ENCODE peak calls at places on chromosomes 4 and X, in ten cellular contexts. M is cardiac fibroblast, D is tibial nerve, U is suprapubic skin, V is AG09319, Z is nephron progenitor cell, H is SK-N-SH, O is fibroblast of the aortic adventitia, L is breast epithelium, B is heart right ventricle. W is an unnamed sample.

GRCh38 chr4:7800410-7800809 is 139.3 kb downstream of the AFAP1 start:
- DNase-seq in U (peak), B (no peak), D (no peak), H (no peak), M (no peak), O (no peak), L (no peak), V (no peak), Z (no peak), W (no peak)

GRCh38 chr4:167415461-167415860 is 181.2 kb upstream of the SPOCK3 start:
- DNase-seq in O (no peak), M (no peak), H (no peak), U (no peak), V (no peak), D (no peak), L (no peak), B (no peak), Z (no peak), W (no peak)

GRCh38 chr4:184819786-184820185 is 6.0 kb downstream of the ACSL1 start:
- DNase-seq in U (no peak), Z (no peak), L (no peak), M (no peak), H (no peak), D (no peak), O (no peak), V (no peak), B (no peak), W (no peak)

GRCh38 chrX:106874075-106874474 is 29.1 kb downstream of the RIPPLY1 start:
- DNase-seq in H (peak), Z (no peak), D (no peak), O (peak), U (no peak), M (peak), V (no peak), L (no peak), B (no peak), W (no peak)

GRCh38 chrX:30659421-30659820 is 6.2 kb downstream of the GK start:
- DNase-seq in Z (no peak), B (no peak), O (peak), M (peak), U (no peak), L (no peak), H (no peak), D (no peak), V (no peak), W (no peak)

GRCh38 chrX:107563851-107564250 is 64.5 kb upstream of the PRPS1 start:
- DNase-seq in O (no peak), Z (no peak), D (no peak), H (no peak), B (no peak), M (no peak), L (no peak), V (no peak), U (no peak), W (no peak)

GRCh38 chr4:37763164-37763444 is 63.4 kb upstream of the PGM2 start:
- DNase-seq in Z (no peak), O (no peak), B (no peak), L (no peak), V (no peak), M (no peak), H (no peak), U (no peak), D (no peak), W (no peak)

GRCh38 chr4:52369649-52370048 is 289.5 kb downstream of the USP46 start:
- DNase-seq in H (peak), V (no peak), Z (no peak), O (no peak), L (no peak), D (no peak), B (no peak), U (no peak), M (no peak), W (no peak)

GRCh38 chrX:130173190-130173895 is 1.6 kb downstream of the RAB33A start:
- DNase-seq in B (peak), M (peak), V (peak), D (no peak), O (peak), L (no peak), U (no peak), H (no peak), Z (no peak), W (no peak)

GRCh38 chr4:53916431-53916889 is 147.9 kb downstream of the CHIC2 start:
- DNase-seq in U (no peak), D (no peak), H (no peak), L (no peak), Z (no peak), V (no peak), M (peak), O (peak), B (no peak), W (no peak)

GRCh38 chr4:158667651-158668198 is 4.0 kb downstream of the C4orf46 start:
- DNase-seq in B (no peak), H (peak), O (peak), D (no peak), Z (peak), V (no peak), M (peak), U (no peak), L (no peak), W (no peak)

GRCh38 chrX:68754406-68754805 is 74.4 kb upstream of the EFNB1 start:
- DNase-seq in D (no peak), L (no peak), U (no peak), M (no peak), O (no peak), B (no peak), H (no peak), V (no peak), Z (no peak), W (no peak)

GRCh38 chrX:144006811-144007210 is 122.9 kb downstream of the UBE2NL start:
- DNase-seq in H (no peak), D (no peak), L (no peak), M (peak), U (no peak), B (no peak), V (no peak), O (peak), Z (no peak), W (no peak)

GRCh38 chr4:14871676-14872430 is 130.4 kb upstream of the CPEB2 start:
- DNase-seq in U (no peak), V (no peak), H (no peak), M (no peak), D (no peak), O (peak), L (no peak), Z (peak), B (no peak), W (no peak)
- TF ChIP-seq CTCF in U (no peak), V (peak), H (peak), M (peak), D (no peak), O (no peak), L (no peak), Z (peak), B (peak), W (peak)

DNA sequence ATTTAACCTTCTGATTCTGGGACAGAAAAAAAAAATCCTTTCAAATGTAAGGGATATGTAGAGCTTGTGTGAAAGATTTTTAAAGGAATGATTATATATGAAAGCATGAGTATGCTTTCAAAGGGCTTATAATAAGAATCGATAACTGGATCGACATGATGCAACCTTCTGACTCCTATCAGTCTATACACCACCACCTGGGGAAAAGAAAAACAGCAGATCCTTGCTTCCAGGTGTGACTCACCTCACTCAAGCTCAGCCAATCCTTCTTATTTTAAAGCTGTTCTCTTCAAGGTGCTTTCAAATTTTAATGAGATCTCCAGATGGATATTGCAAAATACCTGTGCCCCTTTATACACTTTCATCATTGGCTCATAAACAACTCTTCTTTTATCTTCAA is 102.1 kb upstream of the EDNRA start:
- DNase-seq in O (no peak), M (no peak), B (no peak), V (no peak), H (no peak), D (no peak), Z (no peak), U (no peak), L (no peak), W (no peak)
- TF ChIP-seq CTCF in O (no peak), M (no peak), B (no peak), V (no peak), H (no peak), D (no peak), Z (no peak), U (no peak), L (no peak), W (no peak)

DNA sequence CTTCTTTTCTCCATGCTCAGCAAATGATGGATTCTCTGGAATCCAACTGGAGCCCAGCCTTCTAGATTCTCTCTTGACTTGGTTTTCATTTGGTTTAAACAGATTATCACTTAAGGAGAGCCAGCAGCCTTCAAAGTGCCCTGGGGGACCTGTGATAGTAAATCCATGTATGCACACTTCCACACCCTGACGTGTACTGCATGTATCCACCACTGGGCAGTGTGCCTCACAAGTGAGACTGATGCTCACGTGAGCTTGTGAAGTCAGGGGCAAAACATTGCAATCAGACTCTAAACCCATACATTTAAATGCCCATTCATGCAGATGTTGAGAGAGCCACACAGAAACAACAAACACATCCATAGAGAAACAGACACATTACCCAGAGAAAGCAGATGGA is 28.0 kb upstream of the SETD7 start:
- DNase-seq in Z (no peak), L (no peak), D (no peak), V (no peak), M (no peak), H (no peak), U (no peak), O (no peak), B (no peak), W (no peak)
- TF ChIP-seq CTCF in Z (no peak), L (no peak), D (no peak), V (no peak), M (no peak), H (no peak), U (no peak), O (peak), B (no peak), W (no peak)

GRCh38 chr4:67122029-67122428 is 423.3 kb downstream of the CENPC start:
- DNase-seq in D (no peak), U (no peak), V (no peak), H (no peak), O (no peak), M (peak), L (no peak), Z (no peak), B (no peak), W (no peak)
- TF ChIP-seq CTCF in D (no peak), U (no peak), V (no peak), H (peak), O (peak), M (peak), L (no peak), Z (peak), B (no peak), W (peak)

GRCh38 chrX:49153467-49153866 is 9.1 kb upstream of the MAGIX start:
- DNase-seq in U (no peak), D (no peak), Z (no peak), H (no peak), M (no peak), B (no peak), L (no peak), O (no peak), V (no peak), W (no peak)

GRCh38 chrX:49157194-49157593 is 5.4 kb upstream of the MAGIX start:
- DNase-seq in Z (no peak), L (no peak), D (no peak), M (no peak), U (no peak), H (no peak), O (no peak), V (no peak), B (no peak), W (no peak)

GRCh38 chrX:49160908-49161307 is 1.6 kb upstream of the MAGIX start:
- DNase-seq in H (no peak), O (no peak), Z (no peak), D (no peak), V (no peak), U (no peak), L (no peak), B (no peak), M (no peak), W (no peak)

GRCh38 chrX:49155243-49155899 is 7.2 kb upstream of the MAGIX start:
- DNase-seq in O (peak), H (no peak), M (peak), U (no peak), Z (peak), V (no peak), B (no peak), L (peak), D (no peak), W (no peak)

GRCh38 chrX:49155900-49156837 is 6.4 kb upstream of the MAGIX start:
- DNase-seq in U (peak), B (peak), O (peak), L (peak), D (peak), H (peak), V (peak), Z (peak), M (peak), W (peak)
- TF ChIP-seq CTCF in U (peak), B (peak), O (peak), L (peak), D (peak), H (peak), V (peak), Z (peak), M (peak), W (peak)